ENCODE peak calls at places on chromosomes 11 and 22, in ten cellular contexts. S, A, I, T, N, Q, P, B, C and H are unnamed samples.

GRCh38 chr11:128412847-128413791 is 174.2 kb downstream of the ETS1 start:
- DNase-seq in N (no peak), B (no peak), S (peak), Q (no peak), T (no peak), C (no peak), I (no peak), P (no peak), A (no peak), H (no peak)

GRCh38 chr22:45743687-45744086 is 72.1 kb downstream of the ATXN10 start:
- DNase-seq in Q (no peak), I (no peak), A (no peak), P (no peak), B (no peak), S (no peak), N (no peak), C (no peak), T (no peak), H (no peak)

GRCh38 chr11:44566952-44567875 is 1.8 kb downstream of the CD82 start:
- DNase-seq in A (no peak), Q (peak), B (no peak), C (no peak), P (peak), S (no peak), N (no peak), T (no peak), I (no peak), H (peak)

GRCh38 chr11:27485930-27486773 is 13.6 kb upstream of the LGR4 start:
- DNase-seq in I (no peak), C (no peak), A (peak), N (peak), S (peak), Q (peak), B (no peak), T (no peak), P (peak), H (peak)

GRCh38 chr11:6576471-6577373 is 26.7 kb downstream of the RRP8 start:
- DNase-seq in S (peak), T (no peak), I (no peak), N (peak), C (no peak), A (no peak), Q (no peak), P (no peak), B (no peak), H (no peak)

GRCh38 chr22:30535182-30535581 is 11.4 kb downstream of the SEC14L6 start:
- DNase-seq in S (no peak), I (no peak), A (no peak), T (no peak), B (no peak), Q (no peak), P (no peak), N (no peak), C (no peak), H (no peak)

GRCh38 chr22:27804683-27805297 is 3.2 kb upstream of the MN1 start:
- DNase-seq in A (peak), N (peak), C (peak), S (peak), I (peak), P (peak), Q (peak), B (no peak), T (no peak), H (peak)

GRCh38 chr11:16897460-16898061 is 116.7 kb downstream of the PLEKHA7 start:
- DNase-seq in I (no peak), T (no peak), B (no peak), P (peak), Q (no peak), C (no peak), N (no peak), S (no peak), A (no peak), H (no peak)

GRCh38 chr22:41288245-41288946 is 2.4 kb upstream of the RANGAP1 start:
- DNase-seq in S (peak), C (no peak), T (peak), P (peak), Q (no peak), A (peak), B (no peak), N (no peak), I (peak), H (no peak)

GRCh38 chr11:199782-200181 is 6.9 kb downstream of the SCGB1C1 start:
- DNase-seq in A (no peak), S (no peak), B (no peak), N (no peak), C (peak), Q (no peak), T (no peak), I (no peak), P (peak), H (no peak)

GRCh38 chr11:114257621-114258558 is 38.3 kb upstream of the NNMT start:
- DNase-seq in P (peak), A (no peak), T (no peak), S (no peak), C (peak), Q (no peak), N (peak), B (no peak), I (no peak), H (no peak)

GRCh38 chr11:1499261-1499890 is 12.8 kb upstream of the MOB2 start:
- DNase-seq in N (no peak), T (no peak), A (no peak), C (peak), Q (no peak), S (no peak), P (no peak), B (no peak), I (no peak), H (no peak)

GRCh38 chr11:93952082-93952780 is 68.9 kb upstream of the HEPHL1 start:
- DNase-seq in S (no peak), A (no peak), T (peak), P (no peak), I (no peak), Q (no peak), N (no peak), B (no peak), C (no peak), H (no peak)
- TF ChIP-seq CTCF in S (no peak), A (no peak), T (no peak), P (no peak), I (no peak), Q (no peak), N (no peak), B (no peak), C (no peak), H (no peak)

GRCh38 chr11:34356918-34357645 is 728 bp downstream of the ABTB2 start:
- DNase-seq in S (peak), A (peak), P (peak), T (no peak), C (peak), B (peak), N (peak), Q (peak), I (peak), H (peak)
- TF ChIP-seq CTCF in S (no peak), A (no peak), P (no peak), T (no peak), C (no peak), B (no peak), N (no peak), Q (no peak), I (no peak), H (peak)

DNA sequence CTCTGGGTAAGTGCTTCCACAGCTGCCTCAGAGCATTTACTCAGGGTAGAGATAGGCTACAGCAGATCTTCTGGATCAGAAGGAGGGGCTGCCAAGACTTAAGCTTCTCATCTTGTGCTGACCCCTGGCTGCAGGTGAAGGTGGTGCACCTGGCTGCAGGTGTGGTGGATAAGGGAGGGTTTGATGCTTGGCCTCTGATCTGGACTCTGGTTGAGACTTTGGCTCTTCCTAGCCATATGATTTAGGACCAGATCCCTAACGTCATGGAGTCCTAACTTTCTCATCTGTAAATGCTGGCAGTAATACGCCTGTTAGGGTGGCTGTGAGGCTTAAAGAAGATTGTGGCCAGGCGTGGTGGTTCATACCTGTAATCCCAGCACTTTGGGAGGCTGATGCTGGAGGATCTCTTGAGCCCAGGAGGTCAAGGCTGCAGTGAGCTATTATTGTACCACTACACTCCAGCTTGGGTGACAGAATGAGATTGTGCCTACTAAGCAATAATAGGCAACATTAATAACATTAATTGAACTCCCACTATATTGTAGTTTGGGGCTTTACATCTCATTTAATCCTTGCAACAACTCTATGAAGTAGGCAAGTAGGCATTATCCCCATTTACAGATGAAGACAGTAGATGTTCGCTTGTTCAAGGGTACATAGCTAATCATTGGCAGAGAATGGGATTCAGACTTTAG is 10.7 kb downstream of the DTX4 start:
- DNase-seq in N (no peak), C (no peak), B (no peak), A (peak), T (no peak), I (no peak), Q (peak), P (peak), S (no peak), H (peak)
- TF ChIP-seq CTCF in N (no peak), C (peak), B (no peak), A (peak), T (peak), I (no peak), Q (peak), P (peak), S (no peak), H (peak)

GRCh38 chr11:61949169-61950034 is 749 bp upstream of the BEST1 start:
- DNase-seq in I (peak), N (peak), Q (peak), B (no peak), P (peak), S (peak), C (peak), A (peak), T (no peak), H (no peak)

GRCh38 chr11:61952882-61953281 is 2.7 kb downstream of the BEST1 start:
- DNase-seq in C (no peak), T (no peak), P (no peak), I (no peak), S (no peak), N (no peak), A (no peak), B (no peak), Q (no peak), H (no peak)

GRCh38 chr11:61954106-61955030 is 4.2 kb downstream of the BEST1 start:
- DNase-seq in C (peak), T (no peak), N (no peak), P (no peak), A (no peak), I (no peak), Q (no peak), B (no peak), S (no peak), H (no peak)

GRCh38 chr11:61950035-61950547 is at the start of gene BEST1:
- DNase-seq in S (no peak), I (no peak), T (no peak), P (no peak), Q (no peak), A (no peak), C (no peak), B (no peak), N (no peak), H (no peak)

DNA sequence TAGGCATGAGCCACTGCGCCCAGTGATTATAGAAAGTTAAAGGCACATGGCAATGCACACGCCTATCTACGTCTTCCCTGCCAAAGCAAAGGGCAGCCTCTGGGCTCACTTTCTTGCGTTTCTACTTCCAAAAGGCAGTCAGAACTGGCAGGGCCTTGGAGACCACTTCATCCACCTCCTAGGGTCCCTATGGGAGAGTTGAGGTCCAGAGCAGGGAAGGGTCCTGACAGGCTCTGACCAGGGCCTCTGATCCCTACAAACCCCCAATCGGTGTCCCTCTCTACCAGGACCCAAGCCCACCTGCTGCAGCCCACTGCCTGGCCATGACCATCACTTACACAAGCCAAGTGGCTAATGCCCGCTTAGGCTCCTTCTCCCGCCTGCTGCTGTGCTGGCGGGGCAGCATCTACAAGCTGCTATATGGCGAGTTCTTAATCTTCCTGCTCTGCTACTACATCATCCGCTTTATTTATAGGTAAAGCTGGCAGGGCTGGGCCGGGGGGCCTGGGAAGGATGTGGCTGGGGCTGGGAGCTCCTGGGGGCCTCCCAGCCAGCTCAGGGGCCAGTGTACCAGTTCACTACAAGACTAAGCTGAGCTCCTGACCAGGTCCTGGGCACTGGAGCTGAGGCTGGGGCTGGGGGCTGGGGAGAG is 1.5 kb downstream of the BEST1 start:
- DNase-seq in B (no peak), S (no peak), T (no peak), I (no peak), Q (no peak), P (no peak), A (no peak), N (no peak), C (no peak), H (no peak)
- TF ChIP-seq CTCF in B (no peak), S (no peak), T (no peak), I (no peak), Q (no peak), P (no peak), A (no peak), N (no peak), C (no peak), H (no peak)

GRCh38 chr11:125724125-125724524 is 22.0 kb upstream of the PATE1 start:
- DNase-seq in I (no peak), A (no peak), C (no peak), P (peak), T (no peak), B (no peak), S (peak), Q (no peak), N (no peak), H (no peak)
- TF ChIP-seq CTCF in I (no peak), A (no peak), C (no peak), P (peak), T (peak), B (no peak), S (no peak), Q (no peak), N (no peak), H (no peak)

GRCh38 chr11:117428186-117428855 is 100.7 kb downstream of the CEP164 start:
- DNase-seq in T (no peak), I (no peak), B (no peak), P (peak), N (no peak), Q (no peak), C (peak), A (no peak), S (no peak), H (no peak)

GRCh38 chr11:117427356-117427874 is 99.8 kb downstream of the CEP164 start:
- DNase-seq in N (no peak), C (no peak), S (no peak), A (no peak), P (no peak), T (no peak), I (no peak), Q (no peak), B (no peak), H (no peak)

GRCh38 chr11:117426941-117427340 is 99.3 kb downstream of the CEP164 start:
- DNase-seq in Q (no peak), I (no peak), P (no peak), C (peak), N (no peak), T (no peak), B (no peak), A (no peak), S (no peak), H (no peak)

GRCh38 chr11:117430293-117430955 is 102.8 kb downstream of the CEP164 start:
- DNase-seq in C (peak), P (peak), B (no peak), A (no peak), T (no peak), N (no peak), I (no peak), S (no peak), Q (no peak), H (no peak)

GRCh38 chr11:117428856-117429229 is 101.2 kb downstream of the CEP164 start:
- DNase-seq in I (no peak), C (no peak), P (no peak), A (no peak), B (no peak), T (no peak), Q (no peak), S (no peak), N (no peak), H (no peak)
- TF ChIP-seq CTCF in I (no peak), C (no peak), P (peak), A (no peak), B (no peak), T (no peak), Q (no peak), S (no peak), N (no peak), H (no peak)

GRCh38 chr11:95575517-95575916 is 214.1 kb downstream of the FAM76B start:
- DNase-seq in P (no peak), B (no peak), T (no peak), A (no peak), Q (no peak), C (no peak), S (no peak), I (no peak), N (no peak), H (no peak)

GRCh38 chr11:95576149-95576851 is 213.3 kb downstream of the FAM76B start:
- DNase-seq in P (no peak), I (no peak), N (peak), B (no peak), T (no peak), S (no peak), C (no peak), Q (no peak), A (no peak), H (no peak)

GRCh38 chr11:95577716-95578460 is 211.7 kb downstream of the FAM76B start:
- DNase-seq in S (peak), I (peak), A (no peak), B (no peak), N (no peak), P (no peak), Q (peak), C (no peak), T (peak), H (no peak)
- TF ChIP-seq CTCF in S (no peak), I (no peak), A (no peak), B (no peak), N (no peak), P (no peak), Q (no peak), C (no peak), T (no peak), H (no peak)

GRCh38 chr11:115761817-115762216 is 257.6 kb upstream of the CADM1 start:
- DNase-seq in B (no peak), S (no peak), Q (no peak), T (no peak), C (no peak), N (no peak), A (no peak), P (no peak), I (no peak), H (no peak)
- TF ChIP-seq CTCF in B (no peak), S (no peak), Q (no peak), T (no peak), C (no peak), N (no peak), A (no peak), P (peak), I (no peak), H (no peak)